ENCODE peak calls at places on chromosomes 7 and 10, in six cellular contexts. E is GM04503, C is spleen, D is NT2/D1, I is upper lobe of right lung, P is SK-N-SH. Q is an unnamed sample.

GRCh38 chr7:36736090-36736826 is 12.0 kb upstream of the AOAH start:
- DNase-seq in E (no peak), C (no peak), D (no peak), I (no peak), P (no peak), Q (no peak)

GRCh38 chr10:119687192-119688032 is 36.2 kb downstream of the BAG3 start:
- DNase-seq in E (no peak), C (no peak), D (peak; percentile 97), I (no peak), P (no peak), Q (no peak)

GRCh38 chr10:7301039-7301768 is 109.6 kb downstream of the SFMBT2 start:
- DNase-seq in E (no peak), C (no peak), D (no peak), I (no peak), P (peak; percentile 57), Q (no peak)

GRCh38 chr10:49653530-49653929 is 25.9 kb upstream of the C10orf53 start:
- DNase-seq in E (no peak), C (no peak), D (no peak), I (no peak), P (no peak), Q (no peak)

GRCh38 chr7:122546496-122546895 is 152.4 kb downstream of the RNF133 start:
- DNase-seq in E (no peak), C (no peak), D (no peak), I (no peak), P (no peak), Q (no peak)

GRCh38 chr10:116721048-116721897 is 21.1 kb downstream of the HSPA12A start:
- DNase-seq in E (no peak), C (no peak), D (no peak), I (no peak), P (no peak), Q (no peak)

GRCh38 chr7:99365318-99366141 is 9.0 kb upstream of the ARPC1B start:
- DNase-seq in E (no peak), C (peak; percentile 92), D (no peak), I (peak; percentile 81), P (peak; percentile 75), Q (no peak)

GRCh38 chr7:139861794-139862193 is 32.7 kb downstream of the TBXAS1 start:
- DNase-seq in E (no peak), C (no peak), D (no peak), I (no peak), P (no peak), Q (no peak)

GRCh38 chr7:127598318-127598717 is 4.8 kb downstream of the FSCN3 start:
- DNase-seq in E (no peak), C (no peak), D (no peak), I (no peak), P (no peak), Q (no peak)

GRCh38 chr7:33805630-33806233 is 99.6 kb upstream of the BMPER start:
- DNase-seq in E (peak; percentile 44), C (no peak), D (no peak), I (no peak), P (no peak), Q (no peak)

GRCh38 chr7:150830957-150831356 is 21.4 kb upstream of the AOC1 start:
- DNase-seq in E (no peak), C (no peak), D (no peak), I (no peak), P (no peak), Q (no peak)

GRCh38 chr7:16652888-16653287 is 6.9 kb downstream of the BZW2 start:
- DNase-seq in E (no peak), C (no peak), D (no peak), I (no peak), P (no peak), Q (no peak)